ENCODE peak calls at places on chromosomes 2 and 18, in ten cellular contexts. N is fibroblast of pulmonary artery, M is Calu3, C is pancreas, F is cardiac fibroblast, I is uterus, X is A673, H is IMR-90, E is psoas muscle, B is transverse colon. Z is an unnamed sample.

GRCh38 chr2:109487237-109487869 is 126.4 kb downstream of the SEPTIN10 start:
- DNase-seq in N (peak; percentile 47), M (no peak), C (no peak), F (peak; percentile 54), I (no peak), X (no peak), H (peak; percentile 95), E (no peak), B (no peak), Z (no peak)

GRCh38 chr18:8820701-8821465 is 115.5 kb downstream of the MTCL1 start:
- DNase-seq in N (no peak), M (no peak), C (no peak), F (no peak), I (no peak), X (no peak), H (no peak), E (no peak), B (no peak), Z (no peak)

GRCh38 chr2:72895759-72896281 is 8.6 kb downstream of the SPR start:
- DNase-seq in N (peak; percentile 64), M (no peak), C (peak; percentile 75), F (peak; percentile 48), I (no peak), X (no peak), H (peak; percentile 55), E (peak; percentile 21), B (peak; percentile 75), Z (no peak)

GRCh38 chr18:48922801-48923730 is 27.7 kb downstream of the SMAD7 start:
- DNase-seq in N (peak; percentile 79), M (no peak), C (no peak), F (peak; percentile 81), I (peak; percentile 77), X (peak; percentile 94), H (peak; percentile 82), E (peak; percentile 65), B (peak; percentile 79), Z (no peak)

GRCh38 chr2:237486819-237487448 is at the start of gene MLPH:
- DNase-seq in N (no peak), M (peak; percentile 77), C (peak; percentile 88), F (peak; percentile 50), I (no peak), X (no peak), H (peak; percentile 43), E (peak; percentile 32), B (peak; percentile 68), Z (no peak)

GRCh38 chr2:30695749-30696148 is 111.5 kb downstream of the CAPN13 start:
- DNase-seq in N (no peak), M (no peak), C (no peak), F (no peak), I (no peak), X (no peak), H (no peak), E (no peak), B (no peak), Z (no peak)

GRCh38 chr2:170475878-170476277 is 239.3 kb upstream of the SP5 start:
- DNase-seq in N (no peak), M (peak; percentile 13), C (no peak), F (no peak), I (no peak), X (no peak), H (no peak), E (no peak), B (peak; percentile 47), Z (no peak)

GRCh38 chr2:131045925-131046579 is 47.2 kb downstream of the FAM168B start:
- DNase-seq in N (no peak), M (no peak), C (no peak), F (no peak), I (no peak), X (no peak), H (no peak), E (no peak), B (no peak), Z (no peak)

GRCh38 chr2:61853086-61853847 is 593 bp downstream of the FAM161A start:
- DNase-seq in N (peak; percentile 48), M (peak; percentile 71), C (no peak), F (peak; percentile 64), I (no peak), X (peak; percentile 8), H (no peak), E (no peak), B (peak; percentile 75), Z (no peak)

GRCh38 chr18:38301621-38302020 is 736.0 kb upstream of the CELF4 start:
- DNase-seq in N (no peak), M (no peak), C (no peak), F (no peak), I (no peak), X (no peak), H (no peak), E (no peak), B (no peak), Z (no peak)

GRCh38 chr18:24630346-24630880 is 170.0 kb downstream of the HRH4 start:
- DNase-seq in N (no peak), M (no peak), C (no peak), F (no peak), I (no peak), X (no peak), H (no peak), E (no peak), B (no peak), Z (no peak)

DNA sequence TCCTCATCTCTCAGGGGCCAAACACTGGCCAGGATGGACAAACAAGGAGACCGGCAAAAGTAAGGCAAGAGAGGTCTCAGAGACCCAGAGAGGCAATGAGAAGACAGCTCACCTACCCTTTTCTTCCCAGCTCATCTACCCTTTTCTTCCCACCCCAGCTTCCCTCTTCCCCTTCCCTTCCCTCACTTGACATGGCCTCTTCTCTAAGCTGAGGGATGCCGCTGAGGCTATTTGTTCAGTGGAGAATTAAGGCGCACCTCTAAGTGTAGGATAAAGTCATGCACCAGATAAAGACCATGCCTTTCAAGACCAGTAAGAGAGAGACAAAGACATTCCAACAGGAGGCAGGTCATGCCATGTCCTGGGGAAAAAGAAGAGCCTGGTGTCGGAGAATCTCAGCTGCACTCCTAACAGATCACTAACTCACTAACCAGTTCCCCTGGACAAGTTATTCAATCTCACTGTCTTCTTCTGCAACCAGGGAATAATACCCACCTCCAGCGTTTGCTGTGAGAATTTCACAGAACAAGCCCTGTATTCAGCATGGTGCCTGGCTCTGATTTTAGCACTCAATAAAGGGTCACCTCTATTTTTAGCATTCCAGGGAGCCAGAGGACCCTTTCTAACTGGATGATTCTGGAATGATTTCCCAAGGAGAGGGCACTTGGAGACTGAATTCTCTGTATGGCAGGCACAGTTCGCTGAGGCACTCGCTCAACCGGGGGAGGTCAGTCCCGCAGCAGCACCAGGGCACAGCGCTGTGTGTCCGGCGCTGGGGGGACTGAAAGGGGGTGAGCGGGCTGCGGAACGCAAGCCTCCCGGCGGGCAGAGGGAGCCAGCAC is 3.0 kb upstream of the FOSL2 start:
- DNase-seq in N (no peak), M (peak; percentile 68), C (no peak), F (no peak), I (no peak), X (no peak), H (no peak), E (no peak), B (no peak), Z (no peak)
- TF ChIP-seq CTCF in N (no peak), M (no peak), C (no peak), F (no peak), I (no peak), X (no peak), H (no peak), E (peak; percentile 6), B (no peak), Z (no peak)

DNA sequence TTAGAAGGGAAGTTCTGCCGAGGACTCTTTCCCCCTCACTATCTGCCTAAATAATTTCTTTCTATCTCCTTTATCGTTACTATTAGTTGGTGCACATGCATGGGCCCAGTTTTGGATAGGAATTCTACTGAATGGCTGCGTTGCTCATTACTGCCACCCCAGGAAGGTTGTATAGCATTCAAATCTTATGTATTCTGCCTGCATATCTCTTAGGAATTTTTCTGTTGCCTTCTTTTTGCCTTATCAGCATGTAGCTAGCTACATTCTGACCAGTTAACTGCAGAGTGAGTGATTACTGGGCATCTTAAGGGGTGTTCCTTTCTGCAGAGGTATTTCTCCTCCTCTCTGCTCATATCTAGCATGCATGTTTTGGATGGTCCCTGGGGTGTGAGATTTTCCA is 239.6 kb downstream of the TDRD15 start:
- DNase-seq in N (no peak), M (no peak), C (no peak), F (no peak), I (no peak), X (peak; percentile 1), H (no peak), E (no peak), B (no peak), Z (no peak)
- TF ChIP-seq CTCF in N (no peak), M (no peak), C (no peak), F (no peak), I (no peak), X (peak; percentile 40), H (no peak), E (no peak), B (no peak), Z (no peak)

GRCh38 chr18:3264362-3264761 is 2.4 kb downstream of the MYL12B start:
- DNase-seq in N (no peak), M (no peak), C (no peak), F (no peak), I (no peak), X (no peak), H (peak; percentile 42), E (no peak), B (peak; percentile 35), Z (no peak)

GRCh38 chr18:3265564-3266033 is 3.7 kb downstream of the MYL12B start:
- DNase-seq in N (peak; percentile 53), M (no peak), C (no peak), F (no peak), I (no peak), X (no peak), H (peak; percentile 75), E (no peak), B (no peak), Z (no peak)

GRCh38 chr18:3269241-3269640 is 7.3 kb downstream of the MYL12B start:
- DNase-seq in N (no peak), M (no peak), C (no peak), F (no peak), I (no peak), X (no peak), H (no peak), E (no peak), B (no peak), Z (no peak)

GRCh38 chr18:3268306-3268705 is 6.4 kb downstream of the MYL12B start:
- DNase-seq in N (no peak), M (no peak), C (no peak), F (no peak), I (no peak), X (no peak), H (no peak), E (no peak), B (no peak), Z (no peak)

GRCh38 chr18:3266062-3266608 is 4.2 kb downstream of the MYL12B start:
- DNase-seq in N (no peak), M (no peak), C (no peak), F (no peak), I (no peak), X (no peak), H (no peak), E (peak; percentile 36), B (no peak), Z (no peak)
- TF ChIP-seq CTCF in N (no peak), M (no peak), C (no peak), F (no peak), I (no peak), X (no peak), H (no peak), E (no peak), B (no peak), Z (no peak)

DNA sequence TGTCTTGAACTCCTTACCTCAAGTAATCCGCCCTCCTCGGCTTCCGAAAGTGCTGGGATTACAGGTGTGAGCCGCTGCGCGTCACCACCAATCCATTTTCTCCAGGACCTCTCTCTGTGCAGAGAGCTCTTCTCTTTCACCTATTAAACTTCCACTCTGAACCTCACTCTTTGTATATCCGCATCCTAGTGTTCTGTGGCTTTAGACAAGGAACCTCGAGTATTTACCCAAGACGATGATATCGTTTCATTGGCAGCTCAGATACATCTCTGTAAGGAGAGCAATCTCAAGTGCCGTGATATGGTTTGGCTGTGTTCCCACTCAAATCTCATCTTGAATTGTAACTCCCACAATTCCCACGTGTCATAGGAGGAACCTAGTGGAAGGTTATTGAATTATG is 15.1 kb upstream of the WDR33 start:
- DNase-seq in N (no peak), M (no peak), C (no peak), F (no peak), I (no peak), X (no peak), H (peak; percentile 50), E (no peak), B (no peak), Z (no peak)
- TF ChIP-seq CTCF in N (no peak), M (no peak), C (no peak), F (no peak), I (no peak), X (no peak), H (no peak), E (no peak), B (no peak), Z (no peak)

Z was measured in natural killer cell.